ENCODE peak calls at places on chromosomes 5 and 9, in eight cellular contexts. W is esophagus muscularis mucosa; X is skeletal muscle cell; I is GM06990; G is psoas muscle; A is transverse colon; H is HFF-Myc; N is CD8-positive, alpha-beta T cell. Z is an unnamed sample.

GRCh38 chr5:150905312-150905683 is 518 bp upstream of the ZNF300 start:
- DNase-seq in H (no peak), X (no peak), A (no peak), N (no peak), W (no peak), I (no peak), G (no peak), Z (no peak)

GRCh38 chr9:108869092-108869725 is 7.1 kb downstream of the ACTL7A start:
- DNase-seq in I (no peak), H (no peak), N (no peak), X (no peak), W (no peak), A (no peak), G (no peak), Z (no peak)

GRCh38 chr5:67395790-67396418 is 199.3 kb upstream of the CD180 start:
- DNase-seq in H (no peak), G (no peak), A (no peak), W (no peak), X (no peak), N (no peak), I (no peak), Z (no peak)

GRCh38 chr5:1666812-1667588 is 132.6 kb downstream of the MRPL36 start:
- DNase-seq in H (no peak), I (no peak), G (no peak), W (peak; percentile 57), X (no peak), A (peak; percentile 37), N (peak; percentile 45), Z (peak; percentile 31)

GRCh38 chr9:34465468-34465867 is 6.9 kb downstream of the DNAI1 start:
- DNase-seq in G (no peak), H (no peak), A (no peak), W (no peak), X (no peak), N (no peak), I (no peak), Z (no peak)

GRCh38 chr9:81683704-81684103 is 5.6 kb downstream of the TLE1 start:
- DNase-seq in G (no peak), W (no peak), X (no peak), A (no peak), I (no peak), N (no peak), H (no peak), Z (no peak)

GRCh38 chr5:177350776-177351391 is 584 bp downstream of the LMAN2 start:
- DNase-seq in X (no peak), A (no peak), N (no peak), G (peak; percentile 57), H (no peak), W (no peak), I (no peak), Z (no peak)

GRCh38 chr5:109865636-109866035 is 175.9 kb downstream of the MAN2A1 start:
- DNase-seq in H (peak; percentile 75), G (no peak), N (no peak), W (no peak), A (no peak), I (no peak), X (peak; percentile 98), Z (no peak)

GRCh38 chr5:127322405-127322804 is 31.8 kb downstream of the MEGF10 start:
- DNase-seq in I (no peak), W (no peak), N (no peak), H (no peak), G (no peak), A (no peak), X (no peak), Z (no peak)

GRCh38 chr9:35870351-35870923 is at the start of gene OR13J1:
- DNase-seq in N (no peak), A (no peak), X (no peak), I (no peak), G (no peak), H (no peak), W (peak; percentile 45), Z (no peak)

GRCh38 chr9:18255158-18255629 is 218.8 kb upstream of the ADAMTSL1 start:
- DNase-seq in G (peak; percentile 80), W (no peak), H (peak; percentile 82), A (peak; percentile 78), X (peak; percentile 58), I (peak; percentile 2), N (peak; percentile 65), Z (peak; percentile 79)

GRCh38 chr5:78974011-78974410 is 11.1 kb downstream of the ARSB start:
- DNase-seq in N (no peak), H (no peak), A (no peak), I (no peak), X (no peak), W (no peak), G (no peak), Z (no peak)

GRCh38 chr5:125186911-125187375 is 440.5 kb upstream of the ZNF608 start:
- DNase-seq in I (no peak), W (no peak), N (no peak), X (no peak), G (no peak), A (no peak), H (no peak), Z (no peak)

GRCh38 chr9:134294228-134295071 is 31.8 kb upstream of the RXRA start:
- DNase-seq in X (no peak), N (peak; percentile 12), W (no peak), A (peak; percentile 24), G (peak; percentile 78), H (no peak), I (no peak), Z (no peak)

GRCh38 chr9:105151686-105151995 is 92.8 kb upstream of the SLC44A1 start:
- DNase-seq in G (no peak), W (no peak), H (no peak), A (no peak), X (no peak), I (no peak), N (no peak), Z (no peak)

DNA sequence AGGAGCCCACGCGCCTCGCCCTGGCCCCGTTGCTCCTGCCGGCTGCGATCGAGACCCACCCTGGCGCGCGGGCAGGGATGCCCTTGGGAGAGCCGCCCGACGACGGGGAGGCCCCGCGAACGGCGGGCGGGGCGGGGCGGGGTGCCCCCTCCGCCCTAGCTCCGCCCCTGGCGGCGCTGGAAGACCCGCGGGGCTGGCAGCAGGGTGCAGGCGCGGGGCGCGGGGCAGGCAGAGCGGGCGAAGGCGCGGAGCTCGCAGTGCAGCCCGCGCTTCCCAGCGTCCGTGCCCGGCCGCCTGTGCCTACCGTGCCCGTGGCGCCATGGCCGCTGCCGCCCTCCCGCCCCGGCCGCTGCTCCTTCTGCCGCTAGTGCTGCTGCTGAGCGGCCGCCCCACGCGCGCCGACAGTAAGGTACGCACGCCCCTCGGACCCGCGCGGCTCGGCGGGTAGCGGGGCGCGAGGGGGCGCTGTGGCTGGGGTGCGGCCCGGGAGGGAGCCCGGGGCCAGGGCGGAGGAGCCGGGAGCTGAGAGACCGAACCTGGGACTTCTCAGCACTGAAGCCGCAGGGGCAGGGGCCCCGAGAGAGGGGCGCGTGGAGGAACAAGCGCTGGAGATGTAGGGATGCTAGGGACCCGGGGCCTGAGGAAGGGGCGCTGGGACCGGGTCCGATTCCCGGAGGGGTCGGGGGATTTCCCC is at the start of gene OLFML2A:
- DNase-seq in X (no peak), W (no peak), I (peak; percentile 46), G (peak; percentile 65), N (no peak), A (peak; percentile 26), H (no peak), Z (no peak)
- H3K4me3 ChIP-seq in X (peak within 1 kb of the TSS; percentile 55), W (peak within 1 kb of the TSS; percentile 78), I (peak within 1 kb of the TSS; percentile 54), G (peak within 1 kb of the TSS; percentile 70), N (no peak within 1 kb of the TSS), A (peak within 1 kb of the TSS; percentile 57), H (peak within 1 kb of the TSS; percentile 43), Z (peak within 1 kb of the TSS; percentile 70)

GRCh38 chr9:32782476-32783167 is 718 bp upstream of the TMEM215 start:
- DNase-seq in A (no peak), W (no peak), N (no peak), H (no peak), X (no peak), I (no peak), G (peak; percentile 42), Z (no peak)

GRCh38 chr9:32783168-32783891 is at the start of gene TMEM215:
- DNase-seq in X (no peak), W (no peak), A (no peak), I (no peak), N (peak; percentile 15), H (no peak), G (peak; percentile 58), Z (no peak)
- H3K4me3 ChIP-seq in X (peak within 1 kb of the TSS; percentile 3), W (peak within 1 kb of the TSS; percentile 29), A (peak within 1 kb of the TSS; percentile 24), I (no peak within 1 kb of the TSS), N (no peak within 1 kb of the TSS), H (no peak within 1 kb of the TSS), G (peak within 1 kb of the TSS; percentile 54), Z (no peak within 1 kb of the TSS)

DNA sequence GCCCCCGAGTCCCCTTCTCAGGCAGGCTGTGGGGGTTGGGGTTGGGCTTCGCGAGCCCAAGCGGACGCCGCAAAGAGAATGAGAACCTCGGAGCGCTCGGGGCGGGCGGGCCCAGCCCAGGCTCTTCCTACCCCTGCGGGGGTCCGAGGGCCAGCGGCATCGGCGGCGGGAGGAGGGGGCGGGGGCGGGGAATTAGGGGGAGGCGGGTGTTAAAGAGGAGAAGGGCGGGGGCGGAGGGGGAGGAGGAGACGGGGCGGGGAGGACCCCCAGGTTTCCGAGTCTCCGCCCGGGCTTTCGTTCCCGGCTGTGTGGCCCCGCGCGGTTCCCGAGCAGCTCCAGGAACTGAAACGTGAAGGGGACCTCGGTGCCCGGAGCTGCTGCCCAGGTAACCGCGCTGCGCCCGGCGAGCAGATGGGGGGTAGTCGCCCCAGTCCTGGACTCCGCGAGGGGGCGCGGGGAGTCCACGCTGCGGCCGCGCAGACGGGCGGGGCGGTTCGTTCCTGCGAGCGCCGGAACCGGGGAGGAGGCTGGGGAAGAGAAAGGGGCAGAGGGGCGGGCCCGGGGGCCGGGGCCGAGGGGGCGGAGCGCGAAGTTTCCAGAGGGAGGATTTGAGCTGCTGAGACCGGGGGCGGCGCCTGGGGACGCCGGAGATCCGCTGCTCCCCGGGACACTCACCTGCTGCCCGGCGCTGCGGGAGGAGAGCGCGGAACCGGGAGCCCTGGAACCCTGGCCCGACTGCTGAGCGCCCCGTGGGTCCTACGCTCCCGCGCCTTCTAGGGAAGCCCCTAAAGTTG is 38.4 kb upstream of the PLEKHG4B start:
- DNase-seq in W (no peak), A (peak; percentile 23), N (peak; percentile 25), X (no peak), H (no peak), G (no peak), I (no peak), Z (peak; percentile 34)
- H3K4me3 ChIP-seq in W (peak overlapping the region; percentile 59), A (peak overlapping the region; percentile 61), N (no peak overlapping the region), X (peak overlapping the region; percentile 49), H (peak overlapping the region; percentile 40), G (peak overlapping the region; percentile 57), I (no peak overlapping the region), Z (no peak overlapping the region)

GRCh38 chr9:24297931-24298330 is 247.8 kb downstream of the IZUMO3 start:
- DNase-seq in N (no peak), A (no peak), X (no peak), G (no peak), W (no peak), I (no peak), H (no peak), Z (no peak)

GRCh38 chr9:24296124-24296523 is 249.6 kb downstream of the IZUMO3 start:
- DNase-seq in H (no peak), X (no peak), I (no peak), G (no peak), N (no peak), W (no peak), A (no peak), Z (no peak)

DNA sequence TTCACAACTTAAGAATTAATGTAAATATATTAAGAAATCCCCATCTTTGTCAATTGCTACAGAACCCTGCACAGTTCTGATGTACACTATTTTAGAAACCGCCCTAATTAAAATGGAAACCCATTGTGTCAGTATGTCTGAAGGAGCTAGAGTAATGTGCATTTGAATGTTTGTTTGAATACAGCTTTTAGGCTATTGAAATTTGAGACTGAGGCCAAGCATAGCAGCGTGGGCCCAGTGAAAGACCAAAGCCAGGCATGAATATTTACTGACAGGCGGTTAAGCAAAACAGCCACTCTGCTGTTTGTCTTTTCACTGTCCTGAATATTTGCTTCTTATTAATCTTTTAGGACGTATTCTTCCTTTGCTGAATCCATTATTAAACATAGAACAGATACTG is 252.3 kb downstream of the IZUMO3 start:
- DNase-seq in X (no peak), N (no peak), H (no peak), G (no peak), W (no peak), I (no peak), A (no peak), Z (no peak)
- H3K4me3 ChIP-seq in X (no peak overlapping the region), N (no peak overlapping the region), H (no peak overlapping the region), G (no peak overlapping the region), W (no peak overlapping the region), I (no peak overlapping the region), A (no peak overlapping the region), Z (no peak overlapping the region)